ENCODE peak calls at places on chromosomes 3 and 15, in six cellular contexts. M is mammary epithelial cell, P is fibroblast of lung, U is astrocyte, S is A673, Z is PC-3. D is an unnamed sample.

GRCh38 chr3:47035645-47036044 is 56.2 kb downstream of the NBEAL2 start:
- DNase-seq in M (no peak), P (peak), U (no peak), S (no peak), Z (no peak), D (no peak)

GRCh38 chr3:110767838-110768237 is 303.8 kb upstream of the NECTIN3 start:
- DNase-seq in M (no peak), P (no peak), U (no peak), S (no peak), Z (no peak), D (no peak)

GRCh38 chr15:33586791-33587697 is 276.3 kb downstream of the RYR3 start:
- DNase-seq in M (peak), P (no peak), U (no peak), S (no peak), Z (no peak), D (no peak)

GRCh38 chr15:71042356-71042922 is 72.8 kb upstream of the THSD4 start:
- DNase-seq in M (no peak), P (no peak), U (peak), S (no peak), Z (no peak), D (no peak)

GRCh38 chr3:144556392-144556791 is 584.8 kb downstream of the DIPK2A start:
- DNase-seq in M (no peak), P (no peak), U (peak), S (no peak), Z (peak), D (no peak)

GRCh38 chr15:96327155-96327741 is 3.3 kb upstream of the NR2F2 start:
- DNase-seq in M (peak), P (peak), U (peak), S (peak), Z (peak), D (peak)

GRCh38 chr3:52891615-52892081 is 5.7 kb downstream of the STIMATE start:
- DNase-seq in M (no peak), P (peak), U (no peak), S (no peak), Z (no peak), D (no peak)

GRCh38 chr3:99330281-99330680 is 308.1 kb upstream of the COL8A1 start:
- DNase-seq in M (no peak), P (peak), U (peak), S (no peak), Z (peak), D (no peak)

GRCh38 chr3:46321461-46322104 is 32.3 kb upstream of the CCR2 start:
- DNase-seq in M (no peak), P (no peak), U (no peak), S (no peak), Z (no peak), D (no peak)

GRCh38 chr3:197050511-197050910 is 20.9 kb upstream of the MELTF start:
- DNase-seq in M (no peak), P (no peak), U (no peak), S (no peak), Z (no peak), D (no peak)

GRCh38 chr15:65033659-65034269 is 4.3 kb upstream of the MTFMT start:
- DNase-seq in M (peak), P (peak), U (peak), S (peak), Z (peak), D (peak)

GRCh38 chr3:65170357-65171090 is 482.7 kb upstream of the ADAMTS9 start:
- DNase-seq in M (peak), P (peak), U (peak), S (peak), Z (no peak), D (no peak)

GRCh38 chr15:78259232-78259631 is 5.1 kb upstream of the DNAJA4 start:
- DNase-seq in M (no peak), P (no peak), U (no peak), S (no peak), Z (peak), D (peak)

GRCh38 chr3:179624471-179624870 is 19.9 kb downstream of the NDUFB5 start:
- DNase-seq in M (no peak), P (peak), U (peak), S (no peak), Z (peak), D (no peak)

GRCh38 chr3:64179860-64180259 is 45.4 kb downstream of the PRICKLE2 start:
- DNase-seq in M (no peak), P (no peak), U (no peak), S (no peak), Z (no peak), D (no peak)

GRCh38 chr3:161323926-161324621 is 47.2 kb downstream of the SPTSSB start:
- DNase-seq in M (no peak), P (no peak), U (no peak), S (no peak), Z (peak), D (no peak)

GRCh38 chr3:48268381-48268935 is 27.6 kb downstream of the ZNF589 start:
- DNase-seq in M (peak), P (no peak), U (peak), S (peak), Z (peak), D (peak)

GRCh38 chr3:177694316-177694715 is 497.0 kb upstream of the TBL1XR1 start:
- DNase-seq in M (no peak), P (peak), U (peak), S (peak), Z (no peak), D (no peak)

GRCh38 chr3:151501905-151502615 is 41.2 kb upstream of the IGSF10 start:
- DNase-seq in M (no peak), P (peak), U (no peak), S (no peak), Z (no peak), D (no peak)

GRCh38 chr15:54884312-54884711 is 312.4 kb downstream of the RSL24D1 start:
- DNase-seq in M (no peak), P (no peak), U (no peak), S (no peak), Z (no peak), D (no peak)

GRCh38 chr15:76994001-76994400 is 925 bp upstream of the PSTPIP1 start:
- DNase-seq in M (no peak), P (no peak), U (no peak), S (no peak), Z (peak), D (no peak)

GRCh38 chr3:78029775-78030174 is 989.9 kb downstream of the ROBO2 start:
- DNase-seq in M (no peak), P (no peak), U (no peak), S (no peak), Z (no peak), D (no peak)

GRCh38 chr3:14806641-14807263 is 12.0 kb upstream of the FGD5 start:
- DNase-seq in M (peak), P (peak), U (peak), S (no peak), Z (peak), D (no peak)

GRCh38 chr15:54032066-54032465 is 53.8 kb downstream of the UNC13C start:
- DNase-seq in M (no peak), P (no peak), U (no peak), S (no peak), Z (no peak), D (no peak)

GRCh38 chr3:4061201-4061600 is 242.0 kb upstream of the SETMAR start:
- DNase-seq in M (no peak), P (no peak), U (no peak), S (no peak), Z (no peak), D (no peak)

GRCh38 chr15:34986326-34987181 is 1.5 kb downstream of the ZNF770 start:
- DNase-seq in M (no peak), P (no peak), U (no peak), S (no peak), Z (peak), D (no peak)

GRCh38 chr3:169060037-169060436 is 603.5 kb downstream of the MECOM start:
- DNase-seq in M (no peak), P (peak), U (no peak), S (peak), Z (peak), D (no peak)

GRCh38 chr15:64452988-64453688 is 7.2 kb upstream of the ZNF609 start:
- DNase-seq in M (no peak), P (peak), U (peak), S (no peak), Z (no peak), D (no peak)

GRCh38 chr3:136250862-136251460 is 821 bp downstream of the PCCB start:
- DNase-seq in M (peak), P (peak), U (peak), S (peak), Z (peak), D (no peak)

GRCh38 chr3:68306571-68306970 is 625.8 kb downstream of the TAFA4 start:
- DNase-seq in M (no peak), P (no peak), U (no peak), S (peak), Z (peak), D (peak)

GRCh38 chr3:46848271-46849097 is 14.8 kb downstream of the MYL3 start:
- DNase-seq in M (no peak), P (peak), U (peak), S (peak), Z (peak), D (peak)

GRCh38 chr3:58495101-58495500 is 3.2 kb downstream of the KCTD6 start:
- DNase-seq in M (no peak), P (no peak), U (peak), S (no peak), Z (no peak), D (no peak)

GRCh38 chr3:48561045-48561736 is 2.4 kb downstream of the UCN2 start:
- DNase-seq in M (no peak), P (peak), U (peak), S (no peak), Z (no peak), D (peak)

GRCh38 chr3:65713016-65713415 is 325.7 kb downstream of the MAGI1 start:
- DNase-seq in M (peak), P (peak), U (peak), S (peak), Z (no peak), D (no peak)

GRCh38 chr3:146818301-146818700 is 213.2 kb upstream of the PLSCR5 start:
- DNase-seq in M (no peak), P (no peak), U (no peak), S (peak), Z (no peak), D (no peak)

GRCh38 chr3:146813496-146813895 is 208.3 kb upstream of the PLSCR5 start:
- DNase-seq in M (no peak), P (no peak), U (peak), S (no peak), Z (no peak), D (no peak)

GRCh38 chr3:146818866-146819265 is 213.7 kb upstream of the PLSCR5 start:
- DNase-seq in M (no peak), P (no peak), U (no peak), S (peak), Z (no peak), D (no peak)

GRCh38 chr3:146814601-146815315 is 209.6 kb upstream of the PLSCR5 start:
- DNase-seq in M (no peak), P (peak), U (peak), S (no peak), Z (no peak), D (no peak)

DNA sequence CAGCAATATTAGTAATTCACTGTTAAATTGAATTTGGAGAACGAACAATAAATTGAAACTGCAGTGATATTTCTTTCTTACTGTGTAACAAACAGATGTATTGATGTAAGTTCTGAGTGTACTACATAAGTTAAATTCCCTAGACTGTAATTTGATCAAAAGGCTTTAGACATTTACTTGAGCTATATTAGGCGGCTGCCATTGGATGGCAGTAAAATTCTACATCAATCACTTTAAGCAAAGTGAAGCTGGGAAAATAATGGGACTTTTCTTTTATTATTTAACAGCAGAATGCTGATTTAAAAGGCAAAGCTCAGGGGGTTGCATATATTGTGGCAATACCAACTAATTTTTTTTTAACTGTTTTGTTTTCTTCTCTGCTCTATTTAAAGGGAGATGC is 212.6 kb upstream of the PLSCR5 start:
- DNase-seq in M (no peak), P (peak), U (peak), S (peak), Z (peak), D (no peak)
- TF ChIP-seq EZH2 in M (no peak), P (no peak), U (no peak), S (no peak), Z (no peak), D (no peak)

DNA sequence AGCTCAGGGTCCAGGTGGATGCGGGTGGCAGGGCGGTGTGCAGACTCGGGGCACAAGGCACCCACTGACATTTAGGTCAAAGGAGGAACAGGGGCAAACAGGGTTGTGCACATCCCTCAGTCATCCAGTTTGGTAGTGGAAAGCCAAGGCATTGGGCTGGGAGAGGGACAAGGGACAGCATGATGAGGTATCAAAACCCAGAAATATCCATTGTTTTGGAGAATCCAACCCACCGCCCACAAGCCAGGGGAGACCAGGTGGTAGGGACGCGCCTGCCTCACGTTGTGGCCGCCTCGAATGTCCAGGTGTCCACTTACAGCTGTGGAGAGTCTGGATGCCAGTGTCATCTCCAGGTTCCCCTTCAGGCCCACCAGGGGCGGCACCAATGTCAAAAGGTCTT is 33.3 kb downstream of the SLC41A3 start:
- DNase-seq in M (no peak), P (no peak), U (no peak), S (no peak), Z (no peak), D (no peak)
- TF ChIP-seq CTCF in M (no peak), P (no peak), U (no peak), S (no peak), Z (no peak), D (no peak)

DNA sequence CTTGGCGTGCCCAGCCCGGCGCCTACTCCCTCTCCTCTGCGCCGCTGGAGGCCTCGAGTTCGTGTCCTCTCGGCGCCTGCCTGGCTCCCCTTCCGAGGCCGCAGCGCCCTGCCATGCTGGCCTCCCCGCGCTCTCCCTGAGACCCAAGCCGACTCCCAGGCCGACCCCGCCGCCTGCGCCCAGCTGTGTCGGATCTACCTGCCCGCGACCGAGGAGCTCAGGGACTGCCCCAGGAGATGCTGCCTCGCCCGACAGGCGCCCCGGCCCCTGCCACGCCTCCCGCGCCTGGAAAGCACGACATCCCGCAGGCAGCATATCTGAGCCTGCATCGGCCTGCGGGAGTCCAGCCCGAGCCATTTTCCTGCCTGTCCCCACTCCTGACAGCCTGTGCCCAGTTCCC is 16.1 kb downstream of the PAQR9 start:
- DNase-seq in M (no peak), P (no peak), U (no peak), S (no peak), Z (no peak), D (no peak)
- TF ChIP-seq EZH2 in M (no peak), P (no peak), U (no peak), S (no peak), Z (no peak), D (no peak)

GRCh38 chr3:122305818-122306621 is 19.0 kb upstream of the CSTA start:
- DNase-seq in M (peak), P (no peak), U (no peak), S (peak), Z (peak), D (peak)
- TF ChIP-seq CTCF in M (peak), P (peak), U (no peak), S (peak), Z (peak), D (peak)

GRCh38 chr3:39809995-39810595 is 686 bp downstream of the MYRIP start:
- DNase-seq in M (no peak), P (no peak), U (no peak), S (no peak), Z (no peak), D (no peak)
- TF ChIP-seq EZH2 in M (peak), P (peak), U (peak), S (no peak), Z (peak), D (no peak)

DNA sequence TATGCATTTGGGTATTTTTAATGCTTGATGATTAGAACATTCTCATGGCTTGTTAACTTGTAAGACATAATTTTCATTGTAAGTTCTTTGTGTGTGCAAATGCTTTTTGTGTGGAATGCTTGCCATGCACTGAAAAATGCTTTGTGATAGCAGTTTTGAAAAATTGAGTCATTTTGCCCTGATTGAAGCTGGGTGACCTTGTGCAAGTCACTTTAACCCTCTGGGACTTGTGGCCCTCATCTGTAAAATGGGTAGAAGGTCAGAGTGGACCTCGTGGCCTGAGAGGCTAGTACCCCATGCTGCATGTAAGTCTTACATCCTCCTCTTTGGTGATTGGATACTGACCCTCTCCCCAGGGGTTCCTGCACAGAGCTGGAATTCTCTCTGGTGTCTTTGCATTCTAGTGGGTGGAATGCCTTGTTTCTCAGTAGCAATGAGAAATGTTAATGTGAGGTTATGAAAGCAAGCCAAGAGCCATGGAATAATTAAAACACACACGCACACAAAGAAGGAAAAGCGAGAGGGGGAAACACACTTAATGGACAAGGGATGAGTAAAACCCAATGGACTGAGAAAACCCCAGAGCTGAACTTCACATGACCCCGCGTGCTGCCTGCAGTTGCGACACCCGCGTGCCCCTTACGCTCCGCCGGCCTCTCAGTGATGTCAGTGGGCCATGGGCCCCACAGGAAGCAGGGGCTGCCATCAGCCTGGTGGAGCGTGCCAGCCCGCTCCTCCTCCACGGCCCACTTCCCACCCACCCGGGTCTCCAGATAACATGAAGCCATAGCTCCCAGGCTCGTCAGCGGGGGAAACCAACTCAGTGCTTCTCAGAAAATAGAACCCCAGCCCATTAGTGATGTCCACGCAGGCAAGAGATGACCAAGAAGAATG is 44.0 kb downstream of the SMAD3 start:
- DNase-seq in M (no peak), P (peak), U (peak), S (peak), Z (no peak), D (peak)
- TF ChIP-seq CTCF in M (no peak), P (no peak), U (no peak), S (no peak), Z (no peak), D (no peak)

DNA sequence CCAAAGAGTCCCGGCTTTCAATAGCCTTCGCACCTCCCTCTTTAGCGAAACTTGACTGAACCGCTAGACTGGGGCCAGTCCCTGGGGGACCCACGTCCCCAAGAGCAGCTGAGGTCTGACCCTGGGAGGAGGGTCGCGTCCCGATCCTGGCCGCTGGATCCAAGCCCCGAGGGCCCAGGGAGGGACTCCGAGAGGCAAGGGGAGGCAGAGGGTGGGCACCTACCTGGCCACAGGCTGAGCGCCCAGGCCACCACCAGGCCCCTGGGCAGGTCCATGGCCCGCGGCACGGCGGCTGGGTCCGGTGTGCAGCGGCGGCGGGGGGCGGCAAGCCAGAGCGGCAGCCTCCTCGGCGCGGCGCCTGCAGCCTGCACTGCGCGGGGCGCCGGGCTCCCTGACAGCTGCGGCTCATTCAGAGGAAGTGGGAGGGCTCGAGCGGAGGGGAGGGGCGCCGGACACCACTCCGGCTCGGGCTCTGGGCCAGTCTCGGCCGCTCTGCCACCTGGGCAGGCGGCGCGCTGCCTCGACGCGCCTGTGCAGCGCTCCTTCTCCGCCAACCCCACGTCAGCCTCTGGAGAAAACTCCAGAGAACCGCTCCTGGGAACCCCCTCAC is at the start of gene ITGA11:
- DNase-seq in M (peak), P (peak), U (peak), S (peak), Z (peak), D (no peak)
- TF ChIP-seq EZH2 in M (peak), P (no peak), U (no peak), S (peak), Z (no peak), D (no peak)

GRCh38 chr3:114299421-114299820 is 5.6 kb downstream of the TIGIT start:
- DNase-seq in M (no peak), P (no peak), U (no peak), S (peak), Z (peak), D (peak)
- TF ChIP-seq CTCF in M (peak), P (peak), U (peak), S (peak), Z (peak), D (peak)

DNA sequence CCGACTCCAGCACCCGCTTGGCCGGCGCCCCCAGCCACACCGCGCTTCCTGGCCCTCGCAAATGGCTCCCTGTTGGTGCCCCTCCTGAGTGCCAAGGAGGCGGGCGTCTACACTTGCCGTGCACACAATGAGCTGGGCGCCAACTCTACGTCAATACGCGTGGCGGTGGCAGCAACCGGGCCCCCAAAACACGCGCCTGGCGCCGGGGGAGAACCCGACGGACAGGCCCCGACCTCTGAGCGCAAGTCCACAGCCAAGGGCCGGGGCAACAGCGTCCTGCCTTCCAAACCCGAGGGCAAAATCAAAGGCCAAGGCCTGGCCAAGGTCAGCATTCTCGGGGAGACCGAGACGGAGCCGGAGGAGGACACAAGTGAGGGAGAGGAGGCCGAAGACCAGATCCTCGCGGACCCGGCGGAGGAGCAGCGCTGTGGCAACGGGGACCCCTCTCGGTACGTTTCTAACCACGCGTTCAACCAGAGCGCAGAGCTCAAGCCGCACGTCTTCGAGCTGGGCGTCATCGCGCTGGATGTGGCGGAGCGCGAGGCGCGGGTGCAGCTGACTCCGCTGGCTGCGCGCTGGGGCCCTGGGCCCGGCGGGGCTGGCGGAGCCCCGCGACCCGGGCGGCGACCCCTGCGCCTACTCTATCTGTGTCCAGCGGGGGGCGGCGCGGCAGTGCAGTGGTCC is 3.5 kb downstream of the ISLR2 start:
- DNase-seq in M (no peak), P (no peak), U (no peak), S (no peak), Z (no peak), D (no peak)
- TF ChIP-seq EZH2 in M (no peak), P (peak), U (no peak), S (no peak), Z (no peak), D (no peak)